ENCODE peak calls at places on chromosomes 4 and X, in five cellular contexts. One of them, this sample, is unnamed.

GRCh38 chrX:2698604-2699003 is 7.5 kb downstream of the CD99 start:
- DNase-seq in T47D: no peak
- DNase-seq in fibroblast of gingiva: no peak
- DNase-seq in NCI-H2029 treated with DMSO at 0.1 percent for 48 hours: no peak
- DNase-seq in iris pigment epithelial cell: no peak
- DNase-seq in this sample: no peak

GRCh38 chrX:16869393-16870094 is 618 bp downstream of the RBBP7 start:
- DNase-seq in NCI-H2029 treated with DMSO at 0.1 percent for 48 hours: no peak
- DNase-seq in T47D: no peak
- DNase-seq in iris pigment epithelial cell: no peak
- DNase-seq in fibroblast of gingiva: peak
- DNase-seq in this sample: no peak

GRCh38 chrX:95721011-95721410 is 963.6 kb upstream of the DIAPH2 start:
- DNase-seq in NCI-H2029 treated with DMSO at 0.1 percent for 48 hours: no peak
- DNase-seq in T47D: no peak
- DNase-seq in fibroblast of gingiva: no peak
- DNase-seq in iris pigment epithelial cell: no peak
- DNase-seq in this sample: no peak

GRCh38 chr4:139454111-139454600 is at the start of gene RAB33B:
- DNase-seq in fibroblast of gingiva: peak
- DNase-seq in iris pigment epithelial cell: no peak
- DNase-seq in T47D: no peak
- DNase-seq in NCI-H2029 treated with DMSO at 0.1 percent for 48 hours: no peak
- DNase-seq in this sample: no peak

GRCh38 chr4:116516711-116517110 is 568.7 kb downstream of the TRAM1L1 start:
- DNase-seq in iris pigment epithelial cell: no peak
- DNase-seq in fibroblast of gingiva: no peak
- DNase-seq in T47D: no peak
- DNase-seq in NCI-H2029 treated with DMSO at 0.1 percent for 48 hours: no peak
- DNase-seq in this sample: no peak

GRCh38 chr4:182207806-182208483 is 35.3 kb upstream of the TENM3 start:
- DNase-seq in fibroblast of gingiva: peak
- DNase-seq in iris pigment epithelial cell: peak
- DNase-seq in NCI-H2029 treated with DMSO at 0.1 percent for 48 hours: no peak
- DNase-seq in T47D: no peak
- DNase-seq in this sample: no peak

GRCh38 chrX:47297874-47298273 is 65.1 kb downstream of the USP11 start:
- DNase-seq in fibroblast of gingiva: no peak
- DNase-seq in NCI-H2029 treated with DMSO at 0.1 percent for 48 hours: no peak
- DNase-seq in T47D: no peak
- DNase-seq in iris pigment epithelial cell: no peak
- DNase-seq in this sample: no peak

GRCh38 chrX:154476821-154477220 is 2.3 kb downstream of the LAGE3 start:
- DNase-seq in NCI-H2029 treated with DMSO at 0.1 percent for 48 hours: no peak
- DNase-seq in T47D: no peak
- DNase-seq in fibroblast of gingiva: no peak
- DNase-seq in iris pigment epithelial cell: no peak
- DNase-seq in this sample: no peak

GRCh38 chr4:126992910-126993309 is 639.8 kb upstream of the INTU start:
- DNase-seq in fibroblast of gingiva: peak
- DNase-seq in iris pigment epithelial cell: no peak
- DNase-seq in T47D: no peak
- DNase-seq in NCI-H2029 treated with DMSO at 0.1 percent for 48 hours: no peak
- DNase-seq in this sample: no peak

GRCh38 chrX:154818916-154819770 is 13.9 kb upstream of the MPP1 start:
- DNase-seq in NCI-H2029 treated with DMSO at 0.1 percent for 48 hours: no peak
- DNase-seq in T47D: no peak
- DNase-seq in fibroblast of gingiva: no peak
- DNase-seq in iris pigment epithelial cell: peak
- DNase-seq in this sample: no peak

GRCh38 chr4:27931584-27931983 is 1070.9 kb downstream of the STIM2 start:
- DNase-seq in fibroblast of gingiva: no peak
- DNase-seq in T47D: no peak
- DNase-seq in iris pigment epithelial cell: no peak
- DNase-seq in NCI-H2029 treated with DMSO at 0.1 percent for 48 hours: no peak
- DNase-seq in this sample: no peak

This sample was measured in LNCaP clone FGC.